ENCODE peak calls at places on chromosomes 5 and 9, in eight cellular contexts. P is GM23248, F is HCT116, W is neural progenitor cell, N is SK-N-SH, M is hepatocyte, G is PC-3, O is OCI-LY7. C is an unnamed sample.

GRCh38 chr9:3746296-3747275 is 220.8 kb upstream of the RFX3 start:
- DNase-seq in F (peak; percentile 74), M (peak; percentile 38), O (no peak), P (peak; percentile 96), W (no peak), N (no peak), G (peak; percentile 91), C (no peak)

GRCh38 chr5:140166911-140167310 is 8.1 kb upstream of the CYSTM1 start:
- DNase-seq in O (no peak), N (no peak), F (no peak), G (no peak), M (no peak), P (no peak), W (no peak), C (no peak)

GRCh38 chr5:81424728-81425127 is 30.8 kb upstream of the ACOT12 start:
- DNase-seq in M (no peak), F (no peak), O (no peak), P (no peak), W (no peak), G (no peak), N (no peak), C (no peak)

GRCh38 chr5:52356311-52356918 is 431.3 kb upstream of the ITGA1 start:
- DNase-seq in W (peak; percentile 40), N (peak; percentile 25), F (no peak), O (peak; percentile 2), G (peak; percentile 33), P (peak; percentile 35), M (peak; percentile 32), C (peak; percentile 59)

GRCh38 chr5:36570696-36571095 is 35.7 kb upstream of the SLC1A3 start:
- DNase-seq in O (no peak), P (no peak), W (no peak), G (no peak), F (no peak), M (no peak), N (no peak), C (no peak)

GRCh38 chr9:84293001-84293798 is 47.4 kb downstream of the SLC28A3 start:
- DNase-seq in G (no peak), P (no peak), M (no peak), N (no peak), O (no peak), F (no peak), W (no peak), C (no peak)

GRCh38 chr5:134547579-134547978 is 22.1 kb downstream of the JADE2 start:
- DNase-seq in O (no peak), M (peak; percentile 51), G (peak; percentile 60), P (peak; percentile 94), W (no peak), N (no peak), F (no peak), C (no peak)

GRCh38 chr9:134643306-134643705 is 1.7 kb downstream of the COL5A1 start:
- DNase-seq in O (no peak), M (no peak), G (peak; percentile 13), W (peak; percentile 42), P (peak; percentile 79), F (no peak), N (peak; percentile 63), C (no peak)

GRCh38 chr5:115558388-115558956 is 13.9 kb upstream of the FEM1C start:
- DNase-seq in P (peak; percentile 24), N (no peak), G (no peak), M (no peak), O (no peak), W (no peak), F (no peak), C (no peak)

GRCh38 chr5:120919017-120919416 is 454.9 kb downstream of the PRR16 start:
- DNase-seq in F (no peak), W (no peak), N (no peak), G (no peak), P (peak; percentile 5), O (no peak), M (no peak), C (no peak)

GRCh38 chr5:164868761-164869160 is 1363.3 kb downstream of the MAT2B start:
- DNase-seq in F (no peak), O (no peak), P (no peak), N (no peak), M (no peak), W (peak; percentile 23), G (no peak), C (no peak)

GRCh38 chr9:93450817-93451761 is at the start of gene FAM120A:
- DNase-seq in W (peak; percentile 92), M (peak; percentile 95), G (peak; percentile 81), N (peak; percentile 91), P (peak; percentile 95), F (peak; percentile 15), O (peak; percentile 83), C (peak; percentile 75)

GRCh38 chr5:72857396-72857795 is 40.9 kb downstream of the TNPO1 start:
- DNase-seq in F (no peak), O (no peak), N (no peak), M (no peak), W (no peak), G (no peak), P (no peak), C (no peak)

GRCh38 chr5:170985486-170985885 is 123.7 kb downstream of the RANBP17 start:
- DNase-seq in P (peak; percentile 1), W (no peak), G (no peak), N (no peak), M (no peak), F (no peak), O (no peak), C (no peak)

GRCh38 chr9:89871871-89872331 is 267.1 kb downstream of the GADD45G start:
- DNase-seq in G (no peak), M (no peak), O (no peak), N (no peak), F (no peak), W (no peak), P (no peak), C (no peak)

GRCh38 chr5:59843511-59844230 is 49.9 kb downstream of the PDE4D start:
- DNase-seq in W (no peak), P (no peak), F (no peak), O (no peak), M (no peak), N (no peak), G (no peak), C (no peak)

GRCh38 chr9:131254107-131254491 is 22.2 kb downstream of the FAM78A start:
- DNase-seq in O (peak; percentile 82), M (peak; percentile 44), G (no peak), F (no peak), P (no peak), W (peak; percentile 65), N (no peak), C (peak; percentile 3)

GRCh38 chr5:124468671-124469411 is 277.6 kb downstream of the ZNF608 start:
- DNase-seq in O (no peak), P (no peak), N (no peak), W (peak; percentile 37), F (no peak), G (no peak), M (no peak), C (peak; percentile 68)

GRCh38 chr5:94285984-94286383 is 332.4 kb downstream of the KIAA0825 start:
- DNase-seq in G (no peak), P (no peak), F (no peak), W (no peak), O (no peak), M (no peak), N (no peak), C (no peak)

GRCh38 chr5:94283093-94283492 is 335.3 kb downstream of the KIAA0825 start:
- DNase-seq in O (no peak), G (no peak), F (no peak), W (no peak), M (no peak), P (no peak), N (no peak), C (no peak)

DNA sequence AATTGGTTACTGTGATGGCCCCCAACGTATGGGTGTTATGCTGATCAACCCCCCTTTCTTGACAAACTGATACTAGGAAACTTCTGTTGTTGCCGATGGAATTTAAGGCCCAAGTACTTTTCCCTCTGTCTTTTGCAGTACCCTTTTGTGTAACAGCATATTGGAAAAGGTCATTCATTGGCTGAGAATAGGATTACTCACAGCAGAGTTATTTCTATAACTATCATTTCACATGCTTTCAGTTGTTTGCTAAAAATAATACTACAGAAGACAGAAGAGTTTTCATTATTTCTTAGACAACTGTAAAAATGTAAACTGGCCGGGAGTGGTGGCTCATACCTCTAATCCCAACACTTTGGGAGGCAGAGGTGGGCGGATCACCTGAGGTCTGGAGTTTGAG is 329.5 kb downstream of the KIAA0825 start:
- DNase-seq in M (no peak), P (peak; percentile 68), W (no peak), G (peak; percentile 16), O (no peak), N (no peak), F (no peak), C (no peak)
- TF ChIP-seq EZH2phosphoT487 in M (no peak), P (no peak), W (no peak), G (no peak), O (no peak), N (no peak), F (no peak), C (no peak)

DNA sequence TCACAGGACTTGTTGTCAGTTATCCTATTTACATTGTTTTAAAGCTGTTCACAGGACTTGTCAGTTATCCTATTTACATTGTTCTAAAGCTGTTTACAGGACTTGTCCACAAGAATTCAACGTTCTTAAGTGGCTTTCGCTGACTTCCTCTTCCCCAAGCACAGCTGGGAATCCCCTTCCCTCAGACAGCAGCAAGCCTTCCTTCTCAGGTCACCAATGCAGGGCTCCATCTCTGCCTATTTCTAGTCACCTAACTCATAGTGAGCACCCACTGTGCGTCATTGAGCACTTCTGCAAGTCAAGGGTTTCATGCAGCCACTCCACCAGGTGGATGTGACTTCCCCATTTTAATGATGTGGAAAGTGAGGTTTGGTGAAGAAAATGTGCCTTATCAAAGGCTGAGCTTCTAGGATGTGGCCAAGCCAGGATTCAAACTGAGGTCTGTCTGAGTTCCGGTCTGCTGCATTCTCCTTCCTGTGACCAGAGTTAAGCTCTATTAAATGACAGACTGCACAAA is 109.8 kb upstream of the ZNF462 start:
- DNase-seq in W (no peak), N (no peak), O (peak; percentile 88), P (no peak), M (no peak), G (no peak), F (no peak), C (no peak)
- TF ChIP-seq EZH2phosphoT487 in W (no peak), N (no peak), O (no peak), P (no peak), M (no peak), G (no peak), F (no peak), C (no peak)

GRCh38 chr5:88676637-88677481 is 206.1 kb downstream of the MEF2C start:
- DNase-seq in P (no peak), F (no peak), M (no peak), W (no peak), O (no peak), G (no peak), N (no peak), C (no peak)
- TF ChIP-seq EZH2phosphoT487 in P (peak; percentile 11), F (no peak), M (peak; percentile 30), W (no peak), O (no peak), G (no peak), N (no peak), C (no peak)

DNA sequence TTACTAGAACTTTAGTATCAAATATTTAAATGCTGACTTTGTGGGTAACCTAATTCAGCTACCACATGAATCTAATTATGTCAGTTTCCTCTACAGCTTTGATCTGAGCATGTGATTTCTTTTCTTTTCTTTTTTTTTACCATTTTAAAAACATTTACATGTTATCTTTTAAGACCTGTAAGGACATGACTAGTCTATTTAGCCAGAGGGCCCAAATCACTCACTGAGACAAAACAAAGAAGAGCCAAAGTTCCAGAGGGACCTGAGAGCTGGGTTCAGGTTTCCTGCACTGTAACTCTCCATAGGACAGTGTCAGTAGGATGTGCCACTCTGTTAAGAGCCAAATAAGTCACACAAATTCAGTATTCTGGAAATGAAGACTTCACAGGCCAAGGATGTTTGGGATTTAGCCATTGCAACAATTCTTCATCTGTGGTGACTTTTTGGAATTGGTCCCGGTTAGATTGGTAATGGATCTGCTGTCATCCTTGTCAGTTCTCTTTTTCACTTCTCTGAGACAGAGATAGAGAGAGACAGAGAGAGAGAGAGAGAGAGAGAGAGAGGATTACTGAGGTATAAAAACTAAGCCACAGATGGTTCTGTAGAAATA is 80.6 kb downstream of the RASEF start:
- DNase-seq in W (no peak), N (no peak), G (no peak), P (no peak), M (no peak), O (no peak), F (no peak), C (no peak)
- TF ChIP-seq EZH2phosphoT487 in W (no peak), N (no peak), G (no peak), P (no peak), M (no peak), O (no peak), F (no peak), C (no peak)

C was measured in GM23338.